ENCODE peak calls at places on chromosomes 1 and 21, in eight cellular contexts. P is NCI-H1694 treated with DMSO at 0.1 percent for 48 hours; A is left lobe of liver; O is T-cell; R is Daoy; H is stomach; F is activated CD4-positive, alpha-beta T cell treated with anti-CD3 and anti-CD28 coated beads, Interleukin-2, amount 10 ng/mL, durations not matched to agents 7 days and 5 days; M is dorsolateral prefrontal cortex. W is an unnamed sample.

GRCh38 chr1:23529146-23530088 is 1.6 kb downstream of the E2F2 start:
- DNase-seq in P (no peak), A (no peak), O (no peak), R (peak), H (no peak), F (no peak), M (no peak), W (peak)

GRCh38 chr1:245046310-245046709 is 108.5 kb upstream of the KIF26B start:
- DNase-seq in P (no peak), A (no peak), O (no peak), R (no peak), H (no peak), F (no peak), M (no peak), W (no peak)

GRCh38 chr1:15279576-15280230 is 32.7 kb downstream of the FHAD1 start:
- DNase-seq in P (no peak), A (no peak), O (no peak), R (no peak), H (no peak), F (no peak), M (no peak), W (no peak)

GRCh38 chr1:180213401-180214177 is 16.5 kb upstream of the LHX4 start:
- DNase-seq in P (no peak), A (no peak), O (peak), R (peak), H (no peak), F (peak), M (no peak), W (peak)

GRCh38 chr1:116457944-116458343 is 84.9 kb downstream of the ATP1A1 start:
- DNase-seq in P (no peak), A (no peak), O (no peak), R (no peak), H (no peak), F (no peak), M (no peak), W (no peak)

GRCh38 chr1:202131956-202132821 is 9.5 kb downstream of the GPR37L1 start:
- DNase-seq in P (no peak), A (no peak), O (no peak), R (no peak), H (peak), F (no peak), M (peak), W (no peak)

GRCh38 chr1:213464786-213465460 is 413.9 kb downstream of the RPS6KC1 start:
- DNase-seq in P (no peak), A (no peak), O (no peak), R (no peak), H (no peak), F (no peak), M (no peak), W (no peak)

GRCh38 chr1:223714849-223715709 is 2.7 kb downstream of the CAPN2 start:
- DNase-seq in P (no peak), A (no peak), O (no peak), R (peak), H (no peak), F (no peak), M (no peak), W (no peak)

GRCh38 chr1:238484121-238484520 is 593.4 kb upstream of the ZP4 start:
- DNase-seq in P (no peak), A (no peak), O (no peak), R (no peak), H (no peak), F (no peak), M (no peak), W (no peak)

GRCh38 chr1:177210071-177210470 is 39.3 kb downstream of the BRINP2 start:
- DNase-seq in P (no peak), A (no peak), O (no peak), R (no peak), H (no peak), F (no peak), M (no peak), W (no peak)

GRCh38 chr21:44982558-44983244 is 42.9 kb downstream of the SLX9 start:
- DNase-seq in P (no peak), A (no peak), O (no peak), R (peak), H (peak), F (no peak), M (no peak), W (no peak)

GRCh38 chr1:199113265-199113869 is 474.5 kb downstream of the PTPRC start:
- DNase-seq in P (peak), A (no peak), O (peak), R (peak), H (peak), F (peak), M (peak), W (peak)

GRCh38 chr1:183807549-183808168 is 2.7 kb downstream of the RGL1 start:
- DNase-seq in P (no peak), A (no peak), O (no peak), R (peak), H (no peak), F (no peak), M (no peak), W (peak)

GRCh38 chr1:66925944-66926343 is 1.2 kb downstream of the MIER1 start:
- DNase-seq in P (peak), A (no peak), O (no peak), R (peak), H (no peak), F (no peak), M (no peak), W (peak)

GRCh38 chr1:235336903-235337302 is 8.5 kb downstream of the GGPS1 start:
- DNase-seq in P (no peak), A (no peak), O (no peak), R (no peak), H (peak), F (peak), M (no peak), W (peak)

GRCh38 chr1:8194481-8195227 is 123.3 kb upstream of the SLC45A1 start:
- DNase-seq in P (no peak), A (no peak), O (no peak), R (peak), H (no peak), F (no peak), M (no peak), W (no peak)

GRCh38 chr1:42173961-42174715 is 9.6 kb upstream of the GUCA2A start:
- DNase-seq in P (no peak), A (no peak), O (no peak), R (no peak), H (no peak), F (no peak), M (no peak), W (no peak)

GRCh38 chr1:36852586-36852985 is 181.7 kb downstream of the GRIK3 start:
- DNase-seq in P (no peak), A (no peak), O (no peak), R (no peak), H (no peak), F (no peak), M (no peak), W (no peak)

GRCh38 chr21:38925923-38926322 is 120.2 kb downstream of the ETS2 start:
- DNase-seq in P (no peak), A (no peak), O (no peak), R (peak), H (peak), F (no peak), M (peak), W (peak)

GRCh38 chr1:61082336-61083013 is at the start of gene NFIA:
- DNase-seq in P (peak), A (peak), O (no peak), R (peak), H (peak), F (peak), M (peak), W (peak)

GRCh38 chr21:43779660-43780059 is 3.6 kb upstream of the CSTB start:
- DNase-seq in P (no peak), A (no peak), O (no peak), R (no peak), H (no peak), F (no peak), M (no peak), W (peak)

GRCh38 chr1:236351875-236352573 is 42.1 kb upstream of the EDARADD start:
- DNase-seq in P (no peak), A (no peak), O (no peak), R (no peak), H (no peak), F (no peak), M (no peak), W (no peak)

GRCh38 chr1:2086446-2087082 is 36.4 kb downstream of the PRKCZ start:
- DNase-seq in P (no peak), A (no peak), O (no peak), R (no peak), H (no peak), F (no peak), M (no peak), W (no peak)

GRCh38 chr1:21198929-21199328 is 22.2 kb upstream of the EIF4G3 start:
- DNase-seq in P (no peak), A (no peak), O (no peak), R (no peak), H (no peak), F (no peak), M (no peak), W (no peak)

GRCh38 chr1:21263653-21264225 is 26.5 kb downstream of the ECE1 start:
- DNase-seq in P (no peak), A (no peak), O (no peak), R (no peak), H (no peak), F (no peak), M (no peak), W (no peak)

GRCh38 chr1:207081106-207081505 is 7.6 kb upstream of the C4BPB start:
- DNase-seq in P (no peak), A (no peak), O (no peak), R (no peak), H (no peak), F (no peak), M (no peak), W (no peak)

GRCh38 chr1:10973552-10973951 is 38.9 kb upstream of the TARDBP start:
- DNase-seq in P (no peak), A (no peak), O (no peak), R (peak), H (peak), F (no peak), M (no peak), W (peak)

GRCh38 chr21:35032474-35033263 is 16.4 kb downstream of the RUNX1 start:
- DNase-seq in P (no peak), A (no peak), O (no peak), R (no peak), H (no peak), F (no peak), M (no peak), W (no peak)

GRCh38 chr1:3454811-3455618 is 550 bp downstream of the ARHGEF16 start:
- DNase-seq in P (no peak), A (peak), O (no peak), R (no peak), H (peak), F (no peak), M (no peak), W (peak)

GRCh38 chr1:224668991-224669390 is 52.9 kb downstream of the CNIH3 start:
- DNase-seq in P (peak), A (no peak), O (no peak), R (no peak), H (no peak), F (no peak), M (no peak), W (peak)